ENCODE peak calls at places on chromosomes 5 and 9, in nine cellular contexts. N is breast epithelium, J is spleen, G is HCT116, D is Panc1, W is stomach, T is GM23338, A is prostate gland, X is suprapubic skin. R is an unnamed sample. For H3K4me1, the result is how much of the 10 kb centered on the place peaks cover.

GRCh38 chr5:102955463-102955862 is 164.5 kb downstream of the GIN1 start:
- DNase-seq in D (no peak), G (no peak), W (no peak), T (no peak), N (no peak), A (no peak), X (no peak), J (no peak), R (no peak)

GRCh38 chr9:115717711-115718173 is 435.8 kb upstream of the PAPPA start:
- DNase-seq in D (no peak), W (no peak), G (no peak), T (no peak), X (no peak), A (no peak), J (no peak), N (no peak), R (no peak)

GRCh38 chr9:88400021-88400420 is 11.8 kb downstream of the SPIN1 start:
- DNase-seq in W (no peak), A (no peak), N (no peak), X (no peak), T (no peak), G (no peak), D (no peak), J (no peak), R (no peak)

GRCh38 chr5:13248236-13248635 is 696.3 kb downstream of the DNAH5 start:
- DNase-seq in X (no peak), T (no peak), A (no peak), W (no peak), D (no peak), N (no peak), J (no peak), G (no peak), R (no peak)

GRCh38 chr5:112548246-112548982 is 129.3 kb upstream of the EPB41L4A start:
- DNase-seq in W (no peak), G (no peak), J (no peak), T (no peak), N (no peak), A (no peak), X (no peak), D (no peak), R (no peak)

GRCh38 chr5:172642046-172642409 is 965 bp downstream of the NEURL1B start:
- DNase-seq in D (no peak), J (no peak), T (no peak), N (no peak), A (no peak), W (no peak), G (no peak), X (no peak), R (no peak)

GRCh38 chr5:33275921-33276705 is 164.7 kb upstream of the TARS1 start:
- DNase-seq in J (no peak), D (no peak), W (no peak), T (no peak), A (no peak), G (no peak), X (no peak), N (no peak), R (no peak)

GRCh38 chr9:87564706-87565335 is 67.2 kb downstream of the DAPK1 start:
- DNase-seq in N (no peak), A (no peak), T (no peak), X (no peak), J (no peak), G (no peak), D (no peak), W (no peak), R (no peak)

GRCh38 chr5:180648658-180649296 is 623 bp downstream of the FLT4 start:
- DNase-seq in D (no peak), X (peak), W (no peak), N (no peak), J (no peak), A (no peak), T (peak), G (no peak), R (no peak)

GRCh38 chr9:89515416-89515815 is 17.5 kb upstream of the SEMA4D start:
- DNase-seq in A (no peak), N (no peak), T (no peak), X (no peak), J (no peak), W (no peak), D (no peak), G (no peak), R (no peak)

GRCh38 chr9:93820667-93821306 is 134.4 kb downstream of the BARX1 start:
- DNase-seq in G (no peak), N (no peak), T (peak), J (no peak), A (no peak), W (no peak), D (no peak), X (peak), R (peak)

GRCh38 chr5:111572561-111572960 is 60.2 kb upstream of the STARD4 start:
- DNase-seq in G (no peak), T (no peak), A (peak), W (no peak), N (no peak), D (no peak), J (no peak), X (no peak), R (no peak)

GRCh38 chr5:154273028-154273617 is 82.6 kb downstream of the GALNT10 start:
- DNase-seq in N (no peak), A (no peak), J (no peak), G (no peak), W (no peak), X (no peak), D (no peak), T (no peak), R (no peak)

GRCh38 chr9:126984969-126985368 is 70.4 kb downstream of the RALGPS1 start:
- DNase-seq in G (peak), A (no peak), T (no peak), X (no peak), W (peak), D (no peak), J (no peak), N (no peak), R (no peak)

GRCh38 chr5:124952079-124952478 is 205.6 kb upstream of the ZNF608 start:
- DNase-seq in T (no peak), N (no peak), A (no peak), J (no peak), G (no peak), W (peak), X (no peak), D (no peak), R (no peak)

GRCh38 chr9:134802201-134802795 is 78.3 kb upstream of the FCN2 start:
- DNase-seq in X (no peak), D (no peak), W (no peak), N (no peak), T (no peak), J (no peak), A (no peak), G (no peak), R (no peak)

GRCh38 chr5:151741678-151742423 is 16.6 kb downstream of the ATOX1 start:
- DNase-seq in W (no peak), D (peak), X (no peak), J (no peak), A (no peak), G (no peak), T (no peak), N (no peak), R (no peak)

GRCh38 chr5:151739939-151740335 is 18.5 kb downstream of the ATOX1 start:
- DNase-seq in A (no peak), J (no peak), X (no peak), W (no peak), D (no peak), G (no peak), T (peak), N (no peak), R (no peak)

GRCh38 chr5:151740958-151741373 is 17.5 kb downstream of the ATOX1 start:
- DNase-seq in W (no peak), X (no peak), N (no peak), J (no peak), A (no peak), D (peak), T (no peak), G (no peak), R (no peak)

GRCh38 chr5:151739395-151739794 is 19.0 kb downstream of the ATOX1 start:
- DNase-seq in W (no peak), X (no peak), G (no peak), T (no peak), J (no peak), N (no peak), D (no peak), A (no peak), R (no peak)

DNA sequence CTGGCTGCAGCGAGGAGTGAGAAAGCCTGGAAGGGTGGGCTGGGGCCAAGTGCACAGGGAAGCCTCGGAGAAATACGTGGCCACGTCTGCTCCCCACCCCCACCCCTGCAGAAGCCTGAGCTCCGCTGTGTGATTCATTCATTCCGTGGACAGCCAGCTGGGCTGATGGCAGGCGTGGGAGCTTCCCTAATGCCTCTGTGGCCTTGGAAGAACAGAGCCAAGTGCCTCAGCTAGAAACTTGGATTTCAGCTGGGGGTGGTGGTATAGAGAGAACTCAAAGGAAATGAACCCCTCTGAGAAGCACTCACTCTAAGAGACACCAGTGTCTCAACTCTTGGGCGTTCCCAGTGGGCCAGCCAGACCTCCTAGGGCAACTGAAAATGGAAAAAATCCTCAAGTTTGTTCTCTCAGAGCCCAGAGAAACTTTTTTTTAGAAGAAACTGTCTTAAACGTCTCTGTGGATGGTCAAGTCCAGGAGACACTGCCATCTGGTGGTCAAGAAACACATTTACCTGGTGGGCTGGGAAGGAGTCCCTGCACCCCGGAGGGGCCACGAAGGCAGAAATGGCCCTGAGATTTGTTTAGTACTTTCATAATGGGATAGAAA is 18.0 kb downstream of the ATOX1 start:
- DNase-seq in X (peak), T (peak), J (no peak), W (peak), A (peak), D (peak), N (peak), G (no peak), R (no peak)
- TF ChIP-seq POLR2AphosphoS5 in X (no peak), T (no peak), J (peak), W (no peak), A (no peak), D (no peak), N (no peak), G (no peak), R (no peak)

GRCh38 chr9:21677387-21677786 is 125.0 kb upstream of the MTAP start:
- DNase-seq in W (no peak), G (no peak), X (no peak), N (no peak), A (no peak), D (no peak), J (no peak), T (no peak), R (no peak)

GRCh38 chr9:21677834-21678233 is 124.6 kb upstream of the MTAP start:
- DNase-seq in J (no peak), T (no peak), N (no peak), W (no peak), G (peak), D (peak), X (no peak), A (no peak), R (no peak)

GRCh38 chr9:21672762-21673161 is 129.7 kb upstream of the MTAP start:
- DNase-seq in A (no peak), W (no peak), J (no peak), G (no peak), D (no peak), X (no peak), T (no peak), N (no peak), R (no peak)

GRCh38 chr9:21672140-21672539 is 130.3 kb upstream of the MTAP start:
- DNase-seq in D (no peak), T (peak), G (no peak), X (no peak), W (no peak), A (no peak), J (no peak), N (no peak), R (no peak)

DNA sequence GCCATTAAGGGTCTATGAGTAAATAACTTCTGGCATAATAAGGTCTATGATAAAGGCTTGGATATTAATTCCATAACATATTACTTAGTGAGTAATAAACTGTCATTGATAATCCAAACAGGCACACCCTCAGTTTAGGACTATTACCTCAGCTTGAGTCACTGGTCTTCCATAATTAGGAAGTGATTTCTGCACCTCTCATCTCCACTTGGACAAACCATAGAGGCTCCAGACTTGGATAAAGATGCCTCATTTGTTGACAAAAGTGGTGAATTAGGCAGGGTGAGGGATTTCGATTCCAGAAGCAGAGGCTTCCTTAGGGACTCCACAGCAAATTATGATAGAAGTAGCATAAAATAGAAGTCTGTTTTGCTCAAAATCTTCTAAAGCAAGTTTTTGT is 127.5 kb upstream of the MTAP start:
- DNase-seq in J (no peak), X (no peak), G (peak), A (no peak), T (no peak), N (no peak), D (peak), W (no peak), R (no peak)
- H3K4me1 ChIP-seq in J (under half), X (under half), G (half or more), A (under half), T (under half), N (under half), D (under half), W (under half), R (under half)

GRCh38 chr5:139419226-139419625 is 15.3 kb upstream of the SPATA24 start:
- DNase-seq in T (no peak), N (no peak), X (no peak), W (no peak), A (no peak), G (no peak), D (no peak), J (no peak), R (no peak)

GRCh38 chr5:139418804-139419203 is 14.9 kb upstream of the SPATA24 start:
- DNase-seq in G (no peak), T (no peak), N (no peak), X (no peak), J (no peak), D (no peak), W (no peak), A (no peak), R (no peak)

GRCh38 chr5:139419793-139420192 is 15.9 kb upstream of the SPATA24 start:
- DNase-seq in W (no peak), A (no peak), J (no peak), G (no peak), N (no peak), X (no peak), T (no peak), D (no peak), R (no peak)

GRCh38 chr5:139425497-139425896 is 13.8 kb downstream of the DNAJC18 start:
- DNase-seq in N (no peak), G (no peak), X (no peak), T (no peak), A (no peak), W (no peak), J (no peak), D (no peak), R (no peak)

DNA sequence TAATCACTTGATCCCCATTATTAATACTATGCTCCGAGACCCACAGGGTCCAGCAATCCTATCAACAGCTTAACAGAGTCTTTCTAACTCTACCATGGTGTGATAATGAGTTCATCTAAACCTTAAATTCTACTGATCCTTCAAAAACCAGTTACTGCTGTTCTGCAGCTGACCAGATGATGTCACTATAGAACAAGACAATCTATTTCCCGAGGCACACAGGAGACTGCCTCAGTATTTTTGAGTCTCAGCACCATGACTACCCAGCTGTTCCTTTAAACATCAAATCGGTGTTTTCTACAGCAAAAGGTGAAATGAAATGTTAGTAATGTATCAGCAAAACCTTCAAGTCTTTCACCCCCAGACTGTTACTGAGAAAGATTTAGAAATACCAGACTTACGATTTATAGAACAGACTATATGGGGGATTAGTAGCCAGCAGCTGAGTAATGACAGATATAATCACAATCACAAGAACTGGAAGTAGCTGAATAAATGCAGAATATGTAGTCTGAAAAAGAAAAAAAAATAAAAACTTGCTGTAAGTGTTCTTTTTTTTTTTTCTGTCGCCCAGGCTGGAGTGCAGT is 16.9 kb downstream of the DNAJC18 start:
- DNase-seq in G (peak), D (peak), A (peak), W (no peak), N (no peak), T (peak), X (no peak), J (no peak), R (no peak)
- H3K4me3 ChIP-seq in G (no peak), D (no peak), A (no peak), W (no peak), N (no peak), T (no peak), X (no peak), J (no peak), R (no peak)

GRCh38 chr5:37730896-37731455 is 108.9 kb downstream of the GDNF start:
- DNase-seq in W (no peak), T (no peak), A (no peak), X (no peak), J (no peak), D (no peak), N (no peak), G (no peak), R (no peak)

GRCh38 chr5:37737326-37738056 is 102.3 kb downstream of the GDNF start:
- DNase-seq in J (no peak), T (peak), G (no peak), W (no peak), D (no peak), N (no peak), A (no peak), X (no peak), R (no peak)

GRCh38 chr5:37735649-37736347 is 104.0 kb downstream of the GDNF start:
- DNase-seq in N (no peak), A (no peak), W (no peak), T (no peak), G (no peak), J (no peak), D (no peak), X (no peak), R (no peak)

GRCh38 chr5:37736397-37736796 is 103.4 kb downstream of the GDNF start:
- DNase-seq in D (no peak), T (no peak), N (no peak), A (no peak), G (no peak), W (no peak), J (no peak), X (no peak), R (no peak)

GRCh38 chr5:37734114-37734513 is 105.7 kb downstream of the GDNF start:
- DNase-seq in W (no peak), G (no peak), N (no peak), T (no peak), J (no peak), X (no peak), A (no peak), D (no peak), R (no peak)
- TF ChIP-seq POLR2AphosphoS5 in W (no peak), G (no peak), N (no peak), T (no peak), J (no peak), X (no peak), A (no peak), D (no peak), R (no peak)

GRCh38 chr5:140298183-140298601 is 4.7 kb downstream of the PFDN1 start:
- DNase-seq in W (no peak), A (no peak), D (no peak), G (no peak), X (no peak), T (peak), N (no peak), J (no peak), R (no peak)

GRCh38 chr5:140297283-140297682 is 5.6 kb downstream of the PFDN1 start:
- DNase-seq in G (no peak), N (no peak), D (no peak), T (no peak), A (no peak), X (no peak), J (no peak), W (no peak), R (no peak)

GRCh38 chr5:140301136-140301535 is 1.8 kb downstream of the PFDN1 start:
- DNase-seq in G (no peak), D (no peak), A (no peak), T (no peak), W (no peak), J (no peak), X (no peak), N (no peak), R (no peak)

GRCh38 chr5:140296289-140296688 is 6.6 kb downstream of the PFDN1 start:
- DNase-seq in A (no peak), T (no peak), N (no peak), D (no peak), W (no peak), X (no peak), G (no peak), J (no peak), R (no peak)

GRCh38 chr5:140299056-140299455 is 3.8 kb downstream of the PFDN1 start:
- DNase-seq in T (no peak), W (no peak), A (no peak), D (no peak), N (no peak), X (no peak), J (no peak), G (no peak), R (no peak)
- H3K4me1 ChIP-seq in T (under half), W (half or more), A (under half), D (under half), N (under half), X (under half), J (under half), G (under half), R (half or more)

DNA sequence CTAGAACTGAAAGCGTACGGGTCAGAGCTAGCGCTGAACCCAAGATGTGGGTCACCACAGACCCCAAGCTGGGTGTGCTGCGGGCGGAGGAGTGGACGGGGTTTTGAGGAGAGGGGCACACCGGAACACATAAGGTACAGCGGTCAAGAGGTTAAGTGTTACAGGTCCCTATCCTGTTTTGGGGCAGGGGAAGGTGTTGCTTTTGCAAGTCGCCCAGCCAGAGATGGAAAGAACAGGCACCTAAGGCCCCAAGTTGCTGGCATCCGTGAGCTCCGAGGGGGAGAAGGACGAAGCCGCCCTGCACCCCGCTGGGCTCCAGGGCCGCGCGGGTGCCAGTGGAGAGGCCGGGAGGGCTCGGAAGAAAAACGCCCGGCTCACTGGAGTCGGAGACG is 859 bp downstream of the GNA14 start:
- DNase-seq in J (no peak), T (no peak), A (no peak), G (no peak), N (no peak), X (no peak), W (no peak), D (no peak), R (no peak)
- H3K4me3 ChIP-seq in J (peak), T (peak), A (peak), G (no peak), N (peak), X (peak), W (peak), D (no peak), R (peak)

R was measured in esophagus muscularis mucosa.